ENCODE peak calls at places on chromosomes 11 and 22, in eight cellular contexts. Z, C, I, B, X, T, G and P are unnamed samples.
A peak's percentile ranks its signal among the peaks of the same experiment; 100 is the strongest.

GRCh38 chr11:66543263-66544107 is 2.4 kb downstream of the ZDHHC24 start:
- DNase-seq in Z (peak; percentile 87), C (peak; percentile 38), I (peak; percentile 68), B (peak; percentile 47), X (peak; percentile 90), T (peak; percentile 35), G (peak; percentile 82), P (no peak)

GRCh38 chr11:117876341-117877119 is at the start of gene FXYD6:
- DNase-seq in Z (no peak), C (peak; percentile 33), I (peak; percentile 40), B (no peak), X (no peak), T (peak; percentile 52), G (peak; percentile 69), P (no peak)

GRCh38 chr11:133515075-133515474 is 17.2 kb downstream of the OPCML start:
- DNase-seq in Z (no peak), C (no peak), I (no peak), B (no peak), X (no peak), T (no peak), G (no peak), P (no peak)

GRCh38 chr11:57116654-57117053 is 65.1 kb upstream of the LRRC55 start:
- DNase-seq in Z (peak; percentile 24), C (peak; percentile 63), I (peak; percentile 68), B (peak; percentile 29), X (peak; percentile 48), T (peak; percentile 41), G (peak; percentile 31), P (no peak)

GRCh38 chr11:108576523-108576922 is 17.0 kb downstream of the EXPH5 start:
- DNase-seq in Z (no peak), C (no peak), I (no peak), B (no peak), X (no peak), T (no peak), G (no peak), P (no peak)

GRCh38 chr11:119323532-119324033 is 6.7 kb upstream of the MCAM start:
- DNase-seq in Z (peak; percentile 74), C (peak; percentile 91), I (peak; percentile 78), B (peak; percentile 82), X (peak; percentile 79), T (peak; percentile 84), G (peak; percentile 79), P (no peak)

GRCh38 chr11:133732109-133732508 is 113.2 kb downstream of the SPATA19 start:
- DNase-seq in Z (no peak), C (no peak), I (no peak), B (no peak), X (no peak), T (no peak), G (no peak), P (no peak)

GRCh38 chr11:114317738-114318137 is 21.5 kb downstream of the NNMT start:
- DNase-seq in Z (peak; percentile 42), C (peak; percentile 29), I (peak; percentile 77), B (no peak), X (no peak), T (peak; percentile 40), G (no peak), P (no peak)

GRCh38 chr22:48079505-48080295 is 1317.2 kb downstream of the TBC1D22A start:
- DNase-seq in Z (no peak), C (no peak), I (no peak), B (no peak), X (no peak), T (no peak), G (peak; percentile 85), P (no peak)

GRCh38 chr22:30685178-30685577 is 9.5 kb upstream of the OSBP2 start:
- DNase-seq in Z (no peak), C (no peak), I (no peak), B (no peak), X (no peak), T (peak; percentile 56), G (no peak), P (no peak)

GRCh38 chr11:103953797-103954495 is 82.5 kb upstream of the DDI1 start:
- DNase-seq in Z (no peak), C (peak; percentile 60), I (no peak), B (no peak), X (no peak), T (no peak), G (no peak), P (no peak)

GRCh38 chr11:13354335-13354734 is 76.7 kb downstream of the BMAL1 start:
- DNase-seq in Z (peak; percentile 21), C (peak; percentile 64), I (peak; percentile 50), B (no peak), X (no peak), T (no peak), G (no peak), P (no peak)

GRCh38 chr11:5204787-5205186 is 4.3 kb upstream of the OR51V1 start:
- DNase-seq in Z (peak; percentile 0), C (no peak), I (peak; percentile 77), B (no peak), X (peak; percentile 48), T (no peak), G (no peak), P (peak; percentile 31)

GRCh38 chr22:19886605-19887250 is 32.1 kb upstream of the GNB1L start:
- DNase-seq in Z (peak; percentile 80), C (no peak), I (peak; percentile 70), B (no peak), X (no peak), T (no peak), G (peak; percentile 49), P (no peak)

GRCh38 chr11:44799036-44799435 is 72.3 kb downstream of the TSPAN18 start:
- DNase-seq in Z (no peak), C (no peak), I (no peak), B (no peak), X (no peak), T (no peak), G (no peak), P (no peak)

GRCh38 chr22:45524157-45524556 is 21.5 kb downstream of the FBLN1 start:
- DNase-seq in Z (no peak), C (no peak), I (no peak), B (no peak), X (no peak), T (no peak), G (no peak), P (no peak)

GRCh38 chr11:581752-582151 is 5.5 kb downstream of the PHRF1 start:
- DNase-seq in Z (no peak), C (no peak), I (no peak), B (no peak), X (no peak), T (no peak), G (no peak), P (no peak)

GRCh38 chr11:102560555-102561011 is 30.0 kb upstream of the MMP7 start:
- DNase-seq in Z (peak; percentile 72), C (no peak), I (peak; percentile 79), B (no peak), X (peak; percentile 85), T (no peak), G (peak; percentile 33), P (no peak)
- H3K4me3 ChIP-seq in Z (peak overlapping the region; percentile 65), C (no peak overlapping the region), I (no peak overlapping the region), B (peak overlapping the region; percentile 10), X (peak overlapping the region; percentile 18), T (no peak overlapping the region), G (no peak overlapping the region), P (no peak overlapping the region)

GRCh38 chr22:41449321-41449720 is 2.7 kb upstream of the TOB2 start:
- DNase-seq in Z (no peak), C (peak; percentile 18), I (no peak), B (no peak), X (peak; percentile 20), T (no peak), G (no peak), P (no peak)
- H3K4me3 ChIP-seq in Z (no peak overlapping the region), C (no peak overlapping the region), I (no peak overlapping the region), B (no peak overlapping the region), X (peak overlapping the region; percentile 43), T (no peak overlapping the region), G (no peak overlapping the region), P (no peak overlapping the region)

DNA sequence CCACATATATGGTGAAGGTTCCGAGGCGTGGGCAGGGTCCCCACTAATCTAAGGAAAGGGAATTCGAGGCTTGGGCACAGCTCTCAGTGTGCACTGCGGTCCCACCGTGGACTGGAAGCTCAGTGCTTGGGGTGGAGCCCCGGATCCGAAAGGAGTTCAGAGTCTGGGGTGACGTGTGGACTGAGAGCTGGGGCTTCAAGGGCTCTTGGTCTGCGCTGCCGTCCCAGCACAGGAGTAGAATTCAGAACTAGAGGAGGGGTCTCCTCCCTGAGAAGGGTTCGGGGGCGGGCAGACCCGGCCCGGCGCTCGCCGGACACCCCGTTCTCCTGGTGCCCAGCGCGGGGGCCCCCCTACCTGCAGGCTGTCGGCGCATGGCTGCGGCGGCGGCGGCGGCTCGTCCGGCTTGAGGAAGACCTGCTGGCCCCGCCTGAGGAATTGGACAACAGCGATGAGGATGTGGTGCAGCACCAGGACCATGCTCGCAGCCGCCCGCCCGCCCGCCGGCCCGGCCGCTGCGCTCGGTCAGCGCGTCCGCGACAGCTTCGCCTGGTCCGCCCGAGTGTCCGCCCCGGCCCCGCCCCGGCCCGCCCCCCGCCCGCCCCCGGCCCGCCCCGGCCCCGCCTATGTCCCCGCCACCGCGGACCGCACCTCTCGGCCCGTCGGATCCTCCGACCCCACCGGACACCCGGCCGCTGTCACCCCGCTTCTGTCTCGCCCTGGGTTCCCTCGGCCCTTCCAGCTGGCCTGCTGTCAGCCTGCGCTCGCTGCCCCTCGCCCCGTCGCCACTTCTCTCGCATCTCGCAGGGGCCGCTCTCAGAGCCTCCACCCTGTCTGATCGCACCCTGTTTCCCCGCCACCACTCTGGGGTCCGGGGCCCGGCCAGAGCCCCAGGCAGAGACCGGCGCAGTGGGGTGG is 32.1 kb downstream of the PDE2A start:
- DNase-seq in Z (no peak), C (peak; percentile 25), I (peak; percentile 19), B (peak; percentile 39), X (no peak), T (peak; percentile 33), G (no peak), P (no peak)
- H3K4me3 ChIP-seq in Z (no peak overlapping the region), C (no peak overlapping the region), I (peak overlapping the region; percentile 29), B (peak overlapping the region; percentile 67), X (peak overlapping the region; percentile 37), T (peak overlapping the region; percentile 53), G (no peak overlapping the region), P (peak overlapping the region; percentile 50)

GRCh38 chr11:3030289-3031070 is 26.7 kb downstream of the CARS1 start:
- DNase-seq in Z (no peak), C (no peak), I (no peak), B (no peak), X (no peak), T (no peak), G (no peak), P (no peak)

GRCh38 chr11:3022982-3023381 is 30.9 kb upstream of the NAP1L4 start:
- DNase-seq in Z (no peak), C (no peak), I (peak; percentile 82), B (no peak), X (no peak), T (no peak), G (no peak), P (no peak)

GRCh38 chr11:3022300-3022967 is 30.3 kb upstream of the NAP1L4 start:
- DNase-seq in Z (peak; percentile 40), C (no peak), I (peak; percentile 88), B (no peak), X (peak; percentile 60), T (no peak), G (no peak), P (no peak)

GRCh38 chr11:3028808-3029207 is 28.4 kb downstream of the CARS1 start:
- DNase-seq in Z (no peak), C (peak; percentile 42), I (no peak), B (no peak), X (no peak), T (peak; percentile 35), G (no peak), P (no peak)

DNA sequence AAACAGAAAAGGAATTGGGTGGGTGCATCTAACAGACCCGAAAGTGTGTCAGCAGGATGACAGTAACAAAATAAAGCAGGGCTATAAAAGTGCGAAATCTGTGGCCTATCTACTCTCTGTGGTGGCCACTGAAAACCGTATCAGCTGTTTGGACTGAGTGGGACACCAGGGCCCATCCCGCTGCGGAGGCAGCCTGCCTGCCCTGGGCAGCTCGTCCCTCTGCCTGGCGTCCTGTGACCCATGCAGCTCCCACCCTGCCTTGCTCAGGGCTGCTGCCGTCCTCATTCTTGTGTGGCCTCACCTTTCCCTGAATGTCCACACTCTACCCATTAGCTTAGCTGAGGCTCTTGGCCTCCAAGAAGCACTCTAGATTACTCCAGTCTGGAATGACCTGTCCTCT is 30.4 kb downstream of the CARS1 start:
- DNase-seq in Z (no peak), C (no peak), I (no peak), B (no peak), X (no peak), T (no peak), G (no peak), P (no peak)
- H3K4me3 ChIP-seq in Z (no peak overlapping the region), C (no peak overlapping the region), I (no peak overlapping the region), B (no peak overlapping the region), X (no peak overlapping the region), T (no peak overlapping the region), G (no peak overlapping the region), P (no peak overlapping the region)